ENCODE peak calls at places on chromosomes 1 and 21, in ten cellular contexts. R is substantia nigra; H is Jurkat, Clone E6-1; G is foreskin fibroblast; B is heart right ventricle; W is putamen; K is EH; D is erythroblast; S is hypothalamus; Z is T-helper 17 cell. A is an unnamed sample.

GRCh38 chr1:107479865-107480264 is 339.0 kb downstream of the NTNG1 start:
- DNase-seq in K (no peak), H (no peak), W (no peak), G (no peak), Z (no peak), R (no peak), S (no peak), B (no peak), D (no peak), A (no peak)

GRCh38 chr21:44485254-44485793 is 30.0 kb downstream of the LRRC3 start:
- DNase-seq in S (no peak), Z (peak), W (no peak), H (peak), B (no peak), R (no peak), G (no peak), D (peak), K (no peak), A (no peak)

GRCh38 chr1:218739426-218739825 is 394.3 kb downstream of the TGFB2 start:
- DNase-seq in R (no peak), H (no peak), S (no peak), B (peak), K (peak), Z (no peak), W (no peak), D (no peak), G (peak), A (peak)

GRCh38 chr1:23792151-23792945 is 1.4 kb downstream of the LYPLA2 start:
- DNase-seq in R (no peak), D (no peak), G (no peak), H (no peak), B (no peak), K (no peak), S (no peak), W (no peak), Z (no peak), A (no peak)

GRCh38 chr1:159595006-159595405 is 7.4 kb downstream of the APCS start:
- DNase-seq in B (no peak), S (no peak), D (no peak), R (no peak), W (no peak), H (no peak), K (no peak), G (no peak), Z (no peak), A (no peak)

GRCh38 chr1:180165509-180166435 is 11.1 kb downstream of the QSOX1 start:
- DNase-seq in D (no peak), B (no peak), K (no peak), W (no peak), H (no peak), S (no peak), R (peak), G (no peak), Z (no peak), A (no peak)

GRCh38 chr1:227320476-227320875 is 2.2 kb upstream of the CDC42BPA start:
- DNase-seq in D (no peak), K (no peak), R (no peak), W (no peak), B (no peak), Z (no peak), G (no peak), H (no peak), S (no peak), A (no peak)

GRCh38 chr1:228860911-228861829 is 125.9 kb downstream of the RHOU start:
- DNase-seq in K (peak), B (no peak), H (no peak), R (no peak), S (no peak), Z (no peak), W (no peak), G (peak), D (no peak), A (peak)

GRCh38 chr1:15939181-15940109 is 36.5 kb downstream of the ZBTB17 start:
- DNase-seq in S (no peak), B (no peak), K (peak), R (no peak), H (no peak), D (no peak), Z (no peak), W (no peak), G (no peak), A (peak)

GRCh38 chr1:96049759-96050409 is 671.7 kb upstream of the PTBP2 start:
- DNase-seq in S (no peak), Z (no peak), G (no peak), R (no peak), H (no peak), K (no peak), D (no peak), B (no peak), W (no peak), A (no peak)

GRCh38 chr1:29549001-29549400 is 312.7 kb downstream of the PTPRU start:
- DNase-seq in K (no peak), Z (no peak), W (no peak), G (no peak), S (no peak), R (no peak), B (no peak), D (no peak), H (no peak), A (no peak)

GRCh38 chr1:231670755-231671154 is 44.2 kb downstream of the DISC1 start:
- DNase-seq in H (no peak), S (no peak), G (no peak), D (no peak), Z (no peak), B (no peak), R (no peak), W (no peak), K (no peak), A (no peak)

GRCh38 chr1:48803474-48803873 is 26.8 kb upstream of the BEND5 start:
- DNase-seq in Z (no peak), H (no peak), G (no peak), S (no peak), R (no peak), K (no peak), B (no peak), W (no peak), D (no peak), A (no peak)

GRCh38 chr21:46295177-46295711 is 9.1 kb downstream of the YBEY start:
- DNase-seq in H (no peak), S (no peak), R (no peak), Z (no peak), K (peak), B (peak), W (no peak), G (peak), D (no peak), A (no peak)

GRCh38 chr1:219324171-219324570 is 150.5 kb downstream of the LYPLAL1 start:
- DNase-seq in S (no peak), B (no peak), G (no peak), W (no peak), R (no peak), H (no peak), Z (no peak), K (no peak), D (no peak), A (no peak)

GRCh38 chr1:15255582-15256149 is 8.6 kb downstream of the FHAD1 start:
- DNase-seq in G (no peak), K (no peak), D (no peak), H (no peak), B (no peak), S (no peak), Z (no peak), R (no peak), W (no peak), A (no peak)

GRCh38 chr1:75328691-75329090 is 194.5 kb downstream of the LHX8 start:
- DNase-seq in G (no peak), B (no peak), R (no peak), H (no peak), K (no peak), D (no peak), Z (no peak), W (no peak), S (no peak), A (no peak)

GRCh38 chr1:119611701-119612113 is 36.4 kb downstream of the ZNF697 start:
- DNase-seq in W (peak), D (peak), K (peak), B (peak), G (no peak), H (peak), S (peak), Z (no peak), R (peak), A (peak)

GRCh38 chr1:199089393-199090122 is 450.7 kb downstream of the PTPRC start:
- DNase-seq in S (no peak), D (no peak), W (no peak), K (no peak), H (peak), B (no peak), R (no peak), G (no peak), Z (no peak), A (no peak)

GRCh38 chr1:55718758-55719671 is 503.9 kb upstream of the USP24 start:
- DNase-seq in K (peak), H (no peak), D (no peak), S (no peak), B (peak), R (no peak), G (peak), Z (no peak), W (no peak), A (peak)

GRCh38 chr1:183285746-183286145 is 99.7 kb downstream of the LAMC2 start:
- DNase-seq in Z (no peak), S (no peak), W (no peak), D (no peak), B (no peak), R (no peak), G (no peak), K (peak), H (no peak), A (no peak)

GRCh38 chr1:39816431-39817090 is 27.9 kb upstream of the BMP8B start:
- DNase-seq in H (peak), K (peak), B (peak), G (peak), R (peak), Z (peak), W (peak), S (peak), D (peak), A (peak)

GRCh38 chr1:111406325-111406768 is 21.2 kb downstream of the OVGP1 start:
- DNase-seq in G (no peak), D (no peak), H (peak), B (peak), R (no peak), Z (no peak), W (peak), S (no peak), K (peak), A (no peak)

GRCh38 chr1:84936116-84936810 is 43.3 kb upstream of the LPAR3 start:
- DNase-seq in K (peak), B (peak), R (peak), S (no peak), H (peak), D (peak), Z (no peak), W (peak), G (peak), A (peak)

A was measured in AG20443.